ENCODE peak calls at places on chromosomes 6 and 20, in eight cellular contexts. Q is endothelial cell of umbilical vein, K is HCT116, P is spleen, O is transverse colon, J is K562, A is GM12878, F is HepG2. B is an unnamed sample.

GRCh38 chr20:54043044-54043967 is 27.1 kb downstream of the BCAS1 start:
- DNase-seq in Q (no peak), K (no peak), P (no peak), O (no peak), J (peak), A (no peak), F (no peak), B (no peak)

GRCh38 chr6:90938116-90938515 is 351.2 kb upstream of the MAP3K7 start:
- DNase-seq in Q (no peak), K (no peak), P (no peak), O (no peak), J (no peak), A (no peak), F (no peak), B (peak)

GRCh38 chr6:146388736-146389364 is 154.8 kb upstream of the RAB32 start:
- DNase-seq in Q (no peak), K (no peak), P (no peak), O (no peak), J (no peak), A (no peak), F (no peak), B (no peak)

GRCh38 chr6:44735631-44735963 is 348.1 kb downstream of the CDC5L start:
- DNase-seq in Q (no peak), K (no peak), P (no peak), O (no peak), J (no peak), A (peak), F (no peak), B (no peak)

GRCh38 chr20:64219202-64219601 is 36.3 kb upstream of the PCMTD2 start:
- DNase-seq in Q (no peak), K (no peak), P (no peak), O (no peak), J (no peak), A (no peak), F (no peak), B (no peak)

GRCh38 chr6:15023448-15023847 is 222.4 kb upstream of the JARID2 start:
- DNase-seq in Q (no peak), K (no peak), P (no peak), O (no peak), J (no peak), A (peak), F (no peak), B (no peak)

GRCh38 chr20:24634855-24635254 is 165.4 kb downstream of the SYNDIG1 start:
- DNase-seq in Q (no peak), K (peak), P (no peak), O (no peak), J (peak), A (no peak), F (peak), B (no peak)

GRCh38 chr6:149097794-149098193 is 219.7 kb upstream of the TAB2 start:
- DNase-seq in Q (no peak), K (no peak), P (no peak), O (no peak), J (no peak), A (no peak), F (no peak), B (no peak)

GRCh38 chr20:3890410-3890751 is 1.2 kb downstream of the PANK2 start:
- DNase-seq in Q (no peak), K (no peak), P (no peak), O (no peak), J (no peak), A (no peak), F (peak), B (no peak)
- TF ChIP-seq POLR2AphosphoS5 in Q (no peak), K (no peak), P (no peak), O (no peak), J (no peak), A (no peak), F (no peak), B (peak)

DNA sequence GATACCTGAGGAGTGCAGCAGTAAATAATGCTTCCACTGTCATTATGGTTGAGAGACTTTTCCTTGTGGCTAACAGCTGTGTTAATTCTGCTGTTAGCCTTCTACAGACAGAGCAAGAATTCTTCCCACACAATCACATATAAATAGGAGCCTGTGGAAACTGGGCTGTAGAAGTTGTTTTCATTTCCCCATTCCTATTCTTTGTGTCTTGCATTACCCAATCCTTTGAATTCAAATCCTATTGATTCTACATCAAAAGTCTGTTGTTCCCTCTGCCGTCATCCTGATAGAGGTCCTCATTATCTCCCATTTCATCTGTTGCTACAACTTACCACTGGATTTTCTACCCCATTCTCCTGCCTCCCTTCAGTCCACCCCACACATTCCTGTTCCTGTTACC is 364.5 kb upstream of the SOX4 start:
- DNase-seq in Q (no peak), K (no peak), P (no peak), O (no peak), J (no peak), A (no peak), F (no peak), B (no peak)
- H3K27ac ChIP-seq in Q (no peak), K (peak), P (no peak), O (no peak), J (no peak), A (no peak), F (no peak), B (no peak)

GRCh38 chr6:126180585-126180984 is 159.3 kb upstream of the CENPW start:
- DNase-seq in Q (peak), K (peak), P (no peak), O (no peak), J (no peak), A (peak), F (peak), B (no peak)
- TF ChIP-seq POLR2AphosphoS5 in Q (no peak), K (peak), P (no peak), O (no peak), J (no peak), A (no peak), F (no peak), B (no peak)

GRCh38 chr6:134823635-134824034 is 126.3 kb downstream of the ALDH8A1 start:
- DNase-seq in Q (no peak), K (no peak), P (no peak), O (no peak), J (no peak), A (no peak), F (no peak), B (no peak)

GRCh38 chr6:134821914-134822862 is 127.7 kb downstream of the ALDH8A1 start:
- DNase-seq in Q (no peak), K (no peak), P (no peak), O (no peak), J (no peak), A (no peak), F (no peak), B (peak)

GRCh38 chr6:134819858-134820495 is 129.9 kb downstream of the ALDH8A1 start:
- DNase-seq in Q (no peak), K (no peak), P (no peak), O (no peak), J (no peak), A (no peak), F (no peak), B (no peak)

GRCh38 chr6:134821397-134821796 is 128.5 kb downstream of the ALDH8A1 start:
- DNase-seq in Q (no peak), K (no peak), P (no peak), O (no peak), J (no peak), A (no peak), F (no peak), B (peak)

GRCh38 chr6:134822920-134823430 is 126.9 kb downstream of the ALDH8A1 start:
- DNase-seq in Q (peak), K (peak), P (no peak), O (peak), J (peak), A (peak), F (peak), B (peak)
- H3K27ac ChIP-seq in Q (no peak), K (no peak), P (no peak), O (no peak), J (no peak), A (no peak), F (no peak), B (no peak)

GRCh38 chr6:32971581-32972352 is 3.4 kb downstream of the BRD2 start:
- DNase-seq in Q (peak), K (peak), P (peak), O (peak), J (peak), A (peak), F (peak), B (peak)

GRCh38 chr6:32971245-32971580 is 2.8 kb downstream of the BRD2 start:
- DNase-seq in Q (no peak), K (no peak), P (no peak), O (no peak), J (no peak), A (no peak), F (no peak), B (no peak)

GRCh38 chr6:32973934-32974333 is 5.5 kb downstream of the BRD2 start:
- DNase-seq in Q (peak), K (no peak), P (no peak), O (no peak), J (peak), A (no peak), F (no peak), B (no peak)

GRCh38 chr6:32973144-32973854 is 4.9 kb downstream of the BRD2 start:
- DNase-seq in Q (peak), K (no peak), P (no peak), O (peak), J (no peak), A (no peak), F (peak), B (no peak)

GRCh38 chr6:32972353-32973143 is 4.2 kb downstream of the BRD2 start:
- DNase-seq in Q (no peak), K (no peak), P (peak), O (peak), J (no peak), A (no peak), F (no peak), B (no peak)
- TF ChIP-seq POLR2AphosphoS5 in Q (no peak), K (no peak), P (peak), O (peak), J (no peak), A (peak), F (no peak), B (peak)